ENCODE peak calls at places on chromosomes 4 and X, in six cellular contexts. B is cardiac muscle cell; D is type B pancreatic cell; N is pulmonary artery endothelial cell; O is AG10803; J is activated CD4-positive, alpha-beta memory T cell treated with anti-CD3 and anti-CD28 coated beads, Interleukin-2, amount 10 ng/mL, durations not matched to agents 7 days and 5 days. M is an unnamed sample.

GRCh38 chrX:78123190-78123589 is 16.3 kb downstream of the TAF9B start:
- DNase-seq in B (no peak), D (no peak), N (no peak), O (peak; percentile 29), J (peak; percentile 28), M (no peak)

GRCh38 chr4:38600575-38600974 is 63.4 kb upstream of the KLF3 start:
- DNase-seq in B (no peak), D (no peak), N (no peak), O (no peak), J (no peak), M (no peak)

GRCh38 chr4:128287159-128287870 is at the start of gene PGRMC2:
- DNase-seq in B (peak; percentile 37), D (no peak), N (no peak), O (peak; percentile 68), J (no peak), M (no peak)

GRCh38 chr4:81207793-81208192 is 7.2 kb downstream of the PRKG2 start:
- DNase-seq in B (peak; percentile 84), D (no peak), N (no peak), O (peak; percentile 98), J (no peak), M (peak; percentile 60)

GRCh38 chr4:5222951-5223350 is 171.7 kb downstream of the STK32B start:
- DNase-seq in B (no peak), D (no peak), N (no peak), O (no peak), J (no peak), M (no peak)

GRCh38 chrX:132940727-132941162 is 17.7 kb downstream of the HS6ST2 start:
- DNase-seq in B (no peak), D (no peak), N (no peak), O (no peak), J (no peak), M (no peak)

GRCh38 chrX:70479970-70480659 is 35.5 kb downstream of the DLG3 start:
- DNase-seq in B (peak; percentile 54), D (no peak), N (no peak), O (no peak), J (no peak), M (no peak)

GRCh38 chr4:128725405-128725804 is 84.1 kb upstream of the JADE1 start:
- DNase-seq in B (no peak), D (no peak), N (no peak), O (no peak), J (no peak), M (no peak)

GRCh38 chr4:63742882-63743281 is 666.4 kb downstream of the TECRL start:
- DNase-seq in B (no peak), D (no peak), N (no peak), O (no peak), J (no peak), M (no peak)

GRCh38 chr4:102759835-102760644 is 728 bp downstream of the MANBA start:
- DNase-seq in B (peak; percentile 67), D (no peak), N (no peak), O (peak; percentile 45), J (no peak), M (peak; percentile 8)

GRCh38 chrX:131987252-131987651 is 35.9 kb upstream of the STK26 start:
- DNase-seq in B (no peak), D (no peak), N (no peak), O (no peak), J (peak; percentile 24), M (no peak)

GRCh38 chr4:40579983-40580382 is 49.7 kb downstream of the RBM47 start:
- DNase-seq in B (peak; percentile 34), D (no peak), N (no peak), O (peak; percentile 84), J (no peak), M (peak; percentile 52)

GRCh38 chr4:8616831-8617230 is 24.3 kb downstream of the CPZ start:
- DNase-seq in B (no peak), D (no peak), N (no peak), O (no peak), J (no peak), M (no peak)